ENCODE peak calls at places on chromosome 17, in five cellular contexts. V is BJ, Y is gastrocnemius medialis, J is OCI-LY7, R is brain microvascular endothelial cell. O is an unnamed sample.

GRCh38 chr17:29757788-29758187 is 135.1 kb upstream of the CORO6 start:
- DNase-seq in V (no peak), Y (no peak), J (peak), R (no peak), O (no peak)

GRCh38 chr17:75587718-75588545 is at the start of gene MYO15B:
- DNase-seq in V (no peak), Y (peak), J (no peak), R (no peak), O (peak)

GRCh38 chr17:45732926-45733505 is 51.1 kb upstream of the CRHR1 start:
- DNase-seq in V (no peak), Y (no peak), J (no peak), R (no peak), O (no peak)

GRCh38 chr17:68437979-68438877 is 19.1 kb downstream of the WIPI1 start:
- DNase-seq in V (no peak), Y (peak), J (peak), R (no peak), O (peak)

GRCh38 chr17:64573214-64573613 is 66.4 kb downstream of the CEP95 start:
- DNase-seq in V (no peak), Y (no peak), J (no peak), R (no peak), O (no peak)

GRCh38 chr17:14935139-14935538 is 330.0 kb downstream of the PMP22 start:
- DNase-seq in V (no peak), Y (no peak), J (no peak), R (no peak), O (peak)

GRCh38 chr17:71080937-71081336 is 911.6 kb downstream of the KCNJ2 start:
- DNase-seq in V (no peak), Y (no peak), J (no peak), R (no peak), O (no peak)

GRCh38 chr17:77418609-77419008 is 277.8 kb downstream of the SEC14L1 start:
- DNase-seq in V (no peak), Y (no peak), J (no peak), R (no peak), O (no peak)

GRCh38 chr17:56773124-56773523 is 60.6 kb downstream of the C17orf67 start:
- DNase-seq in V (no peak), Y (no peak), J (no peak), R (no peak), O (no peak)

GRCh38 chr17:77709594-77709993 is 248.9 kb upstream of the TNRC6C start:
- DNase-seq in V (no peak), Y (no peak), J (no peak), R (no peak), O (no peak)

GRCh38 chr17:3870871-3871306 is 22.0 kb downstream of the CAMKK1 start:
- DNase-seq in V (no peak), Y (no peak), J (no peak), R (no peak), O (peak)

GRCh38 chr17:59837362-59838195 is 55.2 kb downstream of the TUBD1 start:
- DNase-seq in V (peak), Y (peak), J (peak), R (peak), O (peak)

GRCh38 chr17:35056013-35056412 is 7.5 kb downstream of the RFFL start:
- DNase-seq in V (no peak), Y (no peak), J (no peak), R (no peak), O (peak)

GRCh38 chr17:19464033-19465026 is 53.3 kb downstream of the RNF112 start:
- DNase-seq in V (no peak), Y (no peak), J (peak), R (no peak), O (no peak)

GRCh38 chr17:37062036-37062435 is 113.3 kb downstream of the AATF start:
- DNase-seq in V (no peak), Y (no peak), J (no peak), R (no peak), O (no peak)

GRCh38 chr17:2030779-2031163 is 818 bp downstream of the DPH1 start:
- DNase-seq in V (no peak), Y (no peak), J (no peak), R (no peak), O (no peak)

GRCh38 chr17:74858672-74859438 is 830 bp downstream of the GRIN2C start:
- DNase-seq in V (no peak), Y (no peak), J (no peak), R (no peak), O (no peak)

GRCh38 chr17:37766951-37767350 is 22.1 kb upstream of the HNF1B start:
- DNase-seq in V (no peak), Y (no peak), J (no peak), R (no peak), O (no peak)

GRCh38 chr17:66947311-66947710 is 17.2 kb upstream of the CACNG4 start:
- DNase-seq in V (no peak), Y (no peak), J (no peak), R (no peak), O (no peak)

GRCh38 chr17:76918811-76919210 is 50.6 kb downstream of the MGAT5B start:
- DNase-seq in V (no peak), Y (no peak), J (no peak), R (no peak), O (no peak)

GRCh38 chr17:14334261-14334860 is 33.5 kb downstream of the HS3ST3B1 start:
- DNase-seq in V (no peak), Y (no peak), J (no peak), R (no peak), O (peak)

GRCh38 chr17:72173475-72174116 is 52.8 kb downstream of the SOX9 start:
- DNase-seq in V (no peak), Y (no peak), J (no peak), R (peak), O (peak)

GRCh38 chr17:68198931-68199836 is 48.7 kb upstream of the AMZ2 start:
- DNase-seq in V (no peak), Y (no peak), J (no peak), R (no peak), O (peak)

GRCh38 chr17:64218066-64218465 is 45.0 kb downstream of the TEX2 start:
- DNase-seq in V (no peak), Y (no peak), J (peak), R (no peak), O (no peak)

GRCh38 chr17:33970271-33970670 is 284.8 kb upstream of the CCL2 start:
- DNase-seq in V (no peak), Y (no peak), J (no peak), R (no peak), O (no peak)

GRCh38 chr17:57629470-57629869 is 115.6 kb downstream of the CCDC182 start:
- DNase-seq in V (no peak), Y (peak), J (peak), R (no peak), O (no peak)

GRCh38 chr17:81052199-81052997 is 17.4 kb downstream of the BAIAP2 start:
- DNase-seq in V (no peak), Y (no peak), J (no peak), R (no peak), O (no peak)

GRCh38 chr17:2796164-2797140 is at the start of gene RAP1GAP2:
- DNase-seq in V (no peak), Y (peak), J (no peak), R (no peak), O (no peak)

GRCh38 chr17:58706351-58707140 is 14.1 kb downstream of the RAD51C start:
- DNase-seq in V (no peak), Y (no peak), J (no peak), R (no peak), O (no peak)

GRCh38 chr17:37610971-37611370 is 1.8 kb upstream of the SYNRG start:
- DNase-seq in V (no peak), Y (no peak), J (peak), R (no peak), O (no peak)

GRCh38 chr17:78654230-78654824 is 77.1 kb upstream of the DNAH17 start:
- DNase-seq in V (no peak), Y (no peak), J (no peak), R (no peak), O (no peak)

GRCh38 chr17:68020451-68020779 is 15.1 kb upstream of the KPNA2 start:
- DNase-seq in V (no peak), Y (no peak), J (peak), R (no peak), O (no peak)

GRCh38 chr17:50903604-50904521 is 37.7 kb upstream of the TOB1 start:
- DNase-seq in V (no peak), Y (no peak), J (peak), R (no peak), O (peak)

GRCh38 chr17:50129303-50129945 is 536 bp downstream of the SAMD14 start:
- DNase-seq in V (no peak), Y (no peak), J (no peak), R (no peak), O (peak)

GRCh38 chr17:37833237-37833859 is 88.5 kb upstream of the HNF1B start:
- DNase-seq in V (no peak), Y (no peak), J (no peak), R (no peak), O (no peak)

GRCh38 chr17:50263293-50264262 is 10.7 kb upstream of the TMEM92 start:
- DNase-seq in V (no peak), Y (no peak), J (no peak), R (no peak), O (no peak)

GRCh38 chr17:80426671-80427326 is 11.8 kb downstream of the ENDOV start:
- DNase-seq in V (no peak), Y (peak), J (peak), R (peak), O (peak)

GRCh38 chr17:58390884-58391283 is 26.4 kb downstream of the RNF43 start:
- DNase-seq in V (no peak), Y (no peak), J (no peak), R (no peak), O (no peak)

GRCh38 chr17:57489321-57489720 is 233.0 kb downstream of the MSI2 start:
- DNase-seq in V (no peak), Y (peak), J (no peak), R (no peak), O (no peak)

GRCh38 chr17:14471052-14471451 is 170.2 kb downstream of the HS3ST3B1 start:
- DNase-seq in V (peak), Y (no peak), J (no peak), R (peak), O (peak)

DNA sequence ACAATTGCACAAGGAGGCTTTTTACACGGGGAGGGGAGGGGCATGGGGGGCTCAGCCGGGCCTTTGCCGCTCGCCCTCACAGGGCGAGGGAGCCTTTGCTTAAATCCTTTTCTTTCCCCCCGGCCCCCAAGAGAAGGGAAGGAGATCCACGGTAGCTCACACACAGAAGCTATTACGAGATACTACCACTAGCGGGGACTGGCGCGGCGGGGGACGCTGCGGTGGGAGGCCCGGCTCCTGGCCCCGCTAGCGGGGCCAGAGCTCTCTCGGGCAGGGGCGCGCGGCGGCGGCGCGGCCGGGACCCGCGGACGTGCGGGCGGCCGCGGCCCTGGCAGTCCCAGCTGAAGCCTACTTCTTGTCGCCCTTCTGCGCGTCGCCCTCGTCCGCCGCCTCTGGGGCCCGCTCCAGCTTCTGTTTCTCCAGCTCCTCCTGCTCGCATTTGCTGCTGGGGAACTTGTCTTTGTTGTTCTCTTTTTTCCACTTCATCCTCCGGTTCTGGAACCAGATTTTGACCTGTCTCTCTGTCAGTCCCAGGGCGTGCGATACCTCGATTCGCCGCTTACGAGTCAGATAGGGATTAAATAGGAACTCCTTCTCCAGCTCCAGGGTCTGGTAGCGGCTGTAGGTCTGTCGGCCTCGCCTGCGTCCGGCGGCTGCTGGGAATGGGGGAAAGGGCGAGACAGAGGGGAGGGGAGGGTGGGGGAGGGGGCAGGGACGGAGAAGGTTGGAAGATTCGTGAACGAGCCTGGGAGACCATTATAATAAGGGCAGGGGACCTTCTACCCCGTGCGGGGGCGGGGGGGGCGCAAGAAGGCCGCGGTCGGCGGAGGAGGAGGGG is 2.0 kb downstream of the HOXB8 start:
- DNase-seq in V (no peak), Y (no peak), J (peak), R (no peak), O (peak)
- TF ChIP-seq CTCF in V (peak), Y (no peak), J (peak), R (peak), O (peak)

DNA sequence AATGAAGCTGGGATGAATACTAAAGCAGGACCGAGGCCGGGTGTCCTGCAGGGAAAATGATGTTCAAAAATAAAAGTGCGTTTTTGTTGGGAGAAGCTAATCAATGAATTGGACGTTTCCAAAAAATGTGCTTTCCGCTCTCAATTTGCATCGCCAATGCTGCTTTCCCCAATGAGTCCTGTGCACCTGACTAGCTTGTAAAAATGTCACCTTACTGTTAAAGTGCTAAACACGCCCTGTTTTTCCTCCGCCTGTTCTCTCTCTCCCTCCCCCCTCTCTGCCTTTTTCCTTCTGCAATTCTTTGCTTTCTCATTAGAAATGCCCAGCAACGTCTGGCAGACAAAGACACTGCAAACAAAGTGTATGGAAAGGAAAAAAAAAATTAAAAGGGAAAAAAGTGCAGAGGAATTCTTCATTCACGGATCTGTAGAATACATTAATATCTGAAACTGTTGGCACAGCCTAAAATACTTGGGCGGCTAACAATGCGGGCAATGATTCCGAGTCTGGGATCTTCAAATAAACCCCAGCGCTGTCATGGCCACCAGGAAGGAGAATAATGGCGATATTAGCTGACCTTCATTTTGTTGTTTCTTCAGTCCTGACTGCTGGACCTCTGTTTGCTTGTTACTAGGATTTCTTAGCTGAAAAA is 244.0 kb downstream of the STX8 start:
- DNase-seq in V (no peak), Y (no peak), J (no peak), R (no peak), O (no peak)
- H3K4me3 ChIP-seq in V (no peak), Y (no peak), J (no peak), R (no peak), O (no peak)

GRCh38 chr17:40318835-40319332 is 9.9 kb downstream of the RARA start:
- DNase-seq in V (no peak), Y (peak), J (no peak), R (no peak), O (no peak)
- TF ChIP-seq CTCF in V (peak), Y (no peak), J (peak), R (peak), O (peak)

DNA sequence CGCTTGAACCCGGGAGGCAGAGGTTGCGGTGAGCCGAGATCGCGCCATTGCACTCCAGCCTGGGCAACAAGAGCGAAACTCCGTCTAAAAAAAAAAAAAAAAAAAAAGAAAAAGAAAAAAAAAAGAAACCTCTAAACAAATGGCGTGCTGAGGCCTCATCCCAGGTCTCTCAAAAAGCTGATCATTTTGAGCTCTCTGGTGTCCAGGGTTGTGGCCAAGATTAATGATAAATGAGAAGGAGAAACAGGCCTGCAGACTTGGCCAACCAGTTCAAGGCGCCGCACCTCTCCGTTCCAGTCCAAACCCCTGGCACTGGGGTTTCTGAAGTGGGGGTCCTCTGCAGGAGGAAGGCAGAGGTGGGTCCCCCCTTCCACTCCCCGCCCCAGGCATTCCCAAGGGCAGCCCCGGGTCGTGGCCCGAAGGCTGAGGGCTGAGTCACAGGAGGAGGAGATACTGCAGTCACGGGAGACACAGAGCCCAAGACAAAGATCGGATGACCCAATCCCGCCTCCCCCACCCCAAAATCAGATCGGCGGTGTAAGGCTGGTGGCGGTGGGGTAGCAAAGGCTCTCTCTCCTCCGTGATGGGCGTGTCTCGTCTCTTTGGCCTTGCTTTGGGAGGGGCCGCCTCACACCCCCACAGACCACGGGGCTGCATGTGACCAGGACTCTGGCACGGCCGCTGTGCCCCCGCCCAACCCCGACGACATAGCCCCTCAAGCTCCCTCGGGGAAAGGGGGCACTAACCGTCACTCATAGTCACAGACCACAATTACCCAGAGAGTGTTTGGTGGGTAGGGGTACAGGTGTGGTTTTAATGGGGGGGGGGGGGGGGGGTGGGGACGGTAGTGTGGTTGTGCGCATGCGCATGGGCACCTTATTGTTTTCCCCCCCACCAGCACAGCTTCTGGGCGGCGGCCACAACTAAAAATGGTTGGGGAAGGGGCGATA is 1.1 kb downstream of the VAT1 start:
- DNase-seq in V (no peak), Y (peak), J (peak), R (peak), O (peak)
- H3K4me3 ChIP-seq in V (peak), Y (peak), J (peak), R (peak), O (peak)